ENCODE peak calls at places on chromosome 20, in eight cellular contexts. U is right lobe of liver, L is HCT116, G is occipital lobe, Z is T-helper 1 cell, N is lower lobe of right lung, I is T follicular helper cell, E is NCI-H1694 treated with DMSO at 0.1 percent for 48 hours. O is an unnamed sample.

GRCh38 chr20:63345328-63346100 is 15.6 kb downstream of the CHRNA4 start:
- DNase-seq in U (peak), L (no peak), G (no peak), Z (no peak), N (no peak), I (no peak), E (no peak), O (no peak)

GRCh38 chr20:672975-673604 is 2.5 kb downstream of the SCRT2 start:
- DNase-seq in U (peak), L (no peak), G (no peak), Z (no peak), N (no peak), I (no peak), E (no peak), O (no peak)

GRCh38 chr20:4898282-4898681 is 103.0 kb downstream of the SLC23A2 start:
- DNase-seq in U (no peak), L (peak), G (no peak), Z (no peak), N (no peak), I (no peak), E (no peak), O (peak)

GRCh38 chr20:23311932-23312331 is 38.7 kb upstream of the NXT1 start:
- DNase-seq in U (no peak), L (no peak), G (no peak), Z (no peak), N (no peak), I (no peak), E (no peak), O (peak)

GRCh38 chr20:1232538-1233111 is 6.8 kb downstream of the RAD21L1 start:
- DNase-seq in U (no peak), L (no peak), G (no peak), Z (no peak), N (no peak), I (no peak), E (no peak), O (no peak)

GRCh38 chr20:33164763-33165095 is 3.2 kb upstream of the BPIFA2 start:
- DNase-seq in U (no peak), L (no peak), G (no peak), Z (no peak), N (no peak), I (no peak), E (no peak), O (no peak)

GRCh38 chr20:32271620-32272019 is 5.8 kb upstream of the KIF3B start:
- DNase-seq in U (no peak), L (no peak), G (no peak), Z (no peak), N (no peak), I (no peak), E (peak), O (no peak)

GRCh38 chr20:57661201-57662027 is 41.2 kb upstream of the ZBP1 start:
- DNase-seq in U (peak), L (no peak), G (no peak), Z (no peak), N (peak), I (no peak), E (no peak), O (no peak)

O was measured in brain microvascular endothelial cell.